ENCODE peak calls at places on chromosome 2, in nine cellular contexts. P, F, O, Q, V, U, R, X and A are unnamed samples.

GRCh38 chr2:191665286-191665685 is 12.7 kb upstream of the NABP1 start:
- DNase-seq in P (peak), X (peak), R (no peak), V (no peak), O (no peak), F (no peak), Q (no peak), U (no peak), A (no peak)

GRCh38 chr2:164721425-164721824 is 100.1 kb upstream of the GRB14 start:
- DNase-seq in V (no peak), R (no peak), X (no peak), P (no peak), F (no peak), Q (no peak), U (no peak), O (no peak), A (no peak)

GRCh38 chr2:240991378-240992263 is 6.8 kb upstream of the SNED1 start:
- DNase-seq in F (peak), R (no peak), P (peak), Q (peak), V (peak), U (peak), O (peak), X (peak), A (peak)

GRCh38 chr2:204667990-204668389 is 122.7 kb downstream of the PARD3B start:
- DNase-seq in V (no peak), F (no peak), P (no peak), R (no peak), X (no peak), U (no peak), O (no peak), Q (no peak), A (no peak)

GRCh38 chr2:168666339-168666738 is 136.1 kb upstream of the NOSTRIN start:
- DNase-seq in V (no peak), O (no peak), P (no peak), R (no peak), X (peak), U (no peak), F (no peak), Q (no peak), A (no peak)

GRCh38 chr2:160635488-160635887 is 141.9 kb upstream of the RBMS1 start:
- DNase-seq in X (peak), P (peak), R (no peak), O (no peak), Q (no peak), F (peak), U (no peak), V (no peak), A (no peak)

GRCh38 chr2:237264480-237265219 is 149.3 kb downstream of the COL6A3 start:
- DNase-seq in P (peak), F (no peak), X (no peak), V (no peak), Q (no peak), U (no peak), O (no peak), R (no peak), A (peak)

GRCh38 chr2:22907330-22907729 is 477.6 kb upstream of the KLHL29 start:
- DNase-seq in O (no peak), Q (no peak), R (no peak), F (no peak), U (no peak), X (peak), V (no peak), P (no peak), A (no peak)

GRCh38 chr2:142914507-142915313 is 37.2 kb downstream of the KYNU start:
- DNase-seq in U (no peak), V (no peak), R (no peak), X (peak), F (no peak), Q (no peak), P (no peak), O (no peak), A (no peak)

GRCh38 chr2:85437488-85438290 is 19.2 kb downstream of the SH2D6 start:
- DNase-seq in X (peak), V (peak), P (peak), Q (peak), R (peak), O (peak), F (peak), U (peak), A (peak)

GRCh38 chr2:131039908-131040660 is 53.2 kb downstream of the FAM168B start:
- DNase-seq in X (no peak), R (no peak), Q (no peak), P (peak), O (no peak), F (peak), V (peak), U (no peak), A (no peak)

GRCh38 chr2:95015261-95015918 is 10.1 kb upstream of the MAL start:
- DNase-seq in F (no peak), U (no peak), X (no peak), Q (no peak), O (no peak), R (no peak), P (no peak), V (no peak), A (no peak)

GRCh38 chr2:9552491-9553178 is 3.0 kb downstream of the ADAM17 start:
- DNase-seq in V (no peak), Q (no peak), F (no peak), X (no peak), U (no peak), O (no peak), R (no peak), P (no peak), A (peak)

GRCh38 chr2:84830758-84831500 is 50.0 kb downstream of the TRABD2A start:
- DNase-seq in F (no peak), P (no peak), X (no peak), U (no peak), R (no peak), O (no peak), Q (no peak), V (no peak), A (no peak)

GRCh38 chr2:46831037-46831868 is 84.4 kb downstream of the MCFD2 start:
- DNase-seq in R (no peak), U (no peak), F (no peak), X (peak), Q (no peak), V (no peak), O (no peak), P (peak), A (no peak)

GRCh38 chr2:120428748-120429147 is 82.8 kb downstream of the INHBB start:
- DNase-seq in R (no peak), Q (no peak), P (no peak), F (peak), V (no peak), O (no peak), U (no peak), X (no peak), A (no peak)

GRCh38 chr2:104262714-104263113 is 591.2 kb upstream of the POU3F3 start:
- DNase-seq in X (no peak), Q (no peak), R (no peak), F (no peak), P (no peak), V (no peak), U (no peak), O (no peak), A (no peak)